ENCODE peak calls at places on chromosomes 2 and 18, in four cellular contexts. One of them, this sample, is unnamed.

GRCh38 chr2:241799522-241800197 is 9.3 kb upstream of the NEU4 start:
- DNase-seq in K562: no peak
- DNase-seq in HepG2: no peak
- DNase-seq in GM12878: no peak
- DNase-seq in this sample: peak

GRCh38 chr18:11665146-11665545 is 23.9 kb upstream of the GNAL start:
- DNase-seq in GM12878: no peak
- DNase-seq in K562: no peak
- DNase-seq in HepG2: no peak
- DNase-seq in this sample: no peak

GRCh38 chr2:24276349-24276899 is 83.9 kb downstream of the ITSN2 start:
- DNase-seq in K562: no peak
- DNase-seq in GM12878: no peak
- DNase-seq in HepG2: no peak
- DNase-seq in this sample: no peak

GRCh38 chr2:41597672-41598071 is 450.1 kb upstream of the PKDCC start:
- DNase-seq in HepG2: no peak
- DNase-seq in GM12878: no peak
- DNase-seq in K562: no peak
- DNase-seq in this sample: no peak

GRCh38 chr18:48326901-48327675 is 82.1 kb downstream of the ZBTB7C start:
- DNase-seq in K562: no peak
- DNase-seq in GM12878: no peak
- DNase-seq in HepG2: no peak
- DNase-seq in this sample: no peak

GRCh38 chr2:229089806-229090205 is 181.3 kb downstream of the PID1 start:
- DNase-seq in K562: no peak
- DNase-seq in HepG2: no peak
- DNase-seq in GM12878: no peak
- DNase-seq in this sample: no peak

GRCh38 chr2:221478106-221478863 is 93.8 kb downstream of the EPHA4 start:
- DNase-seq in K562: no peak
- DNase-seq in GM12878: no peak
- DNase-seq in HepG2: no peak
- DNase-seq in this sample: no peak

GRCh38 chr2:156930423-156930822 is 327.1 kb upstream of the GALNT5 start:
- DNase-seq in HepG2: no peak
- DNase-seq in GM12878: no peak
- DNase-seq in K562: no peak
- DNase-seq in this sample: no peak

GRCh38 chr2:86022661-86023365 is 82.9 kb downstream of the POLR1A start:
- DNase-seq in K562: no peak
- DNase-seq in HepG2: no peak
- DNase-seq in GM12878: peak
- DNase-seq in this sample: no peak

GRCh38 chr2:169916623-169917022 is 89.4 kb downstream of the UBR3 start:
- DNase-seq in K562: no peak
- DNase-seq in GM12878: no peak
- DNase-seq in HepG2: no peak
- DNase-seq in this sample: no peak

GRCh38 chr18:59554796-59555195 is 142.4 kb downstream of the CCBE1 start:
- DNase-seq in K562: no peak
- DNase-seq in GM12878: no peak
- DNase-seq in HepG2: no peak
- DNase-seq in this sample: no peak

GRCh38 chr2:237194081-237194480 is 108.4 kb downstream of the COPS8 start:
- DNase-seq in HepG2: no peak
- DNase-seq in GM12878: no peak
- DNase-seq in K562: no peak
- DNase-seq in this sample: no peak

GRCh38 chr2:135451966-135452365 is 79.1 kb downstream of the ZRANB3 start:
- DNase-seq in K562: no peak
- DNase-seq in HepG2: no peak
- DNase-seq in GM12878: no peak
- DNase-seq in this sample: no peak

GRCh38 chr2:168097431-168097830 is 150.0 kb downstream of the STK39 start:
- DNase-seq in HepG2: no peak
- DNase-seq in K562: no peak
- DNase-seq in GM12878: no peak
- DNase-seq in this sample: no peak

GRCh38 chr18:25299426-25299825 is 52.5 kb downstream of the ZNF521 start:
- DNase-seq in GM12878: no peak
- DNase-seq in HepG2: no peak
- DNase-seq in K562: no peak
- DNase-seq in this sample: no peak

GRCh38 chr2:191064590-191064989 is 50.6 kb upstream of the STAT1 start:
- DNase-seq in HepG2: no peak
- DNase-seq in GM12878: no peak
- DNase-seq in K562: no peak
- DNase-seq in this sample: no peak

GRCh38 chr2:223625652-223626051 is 23.5 kb upstream of the SCG2 start:
- DNase-seq in HepG2: no peak
- DNase-seq in GM12878: no peak
- DNase-seq in K562: no peak
- DNase-seq in this sample: no peak

GRCh38 chr2:147603434-147604225 is 241.2 kb upstream of the ACVR2A start:
- DNase-seq in K562: no peak
- DNase-seq in HepG2: no peak
- DNase-seq in GM12878: no peak
- DNase-seq in this sample: no peak

GRCh38 chr2:31337860-31338259 is 76.7 kb downstream of the XDH start:
- DNase-seq in GM12878: no peak
- DNase-seq in HepG2: no peak
- DNase-seq in K562: no peak
- DNase-seq in this sample: no peak

GRCh38 chr2:191701696-191702095 is 23.8 kb downstream of the NABP1 start:
- DNase-seq in HepG2: no peak
- DNase-seq in GM12878: no peak
- DNase-seq in K562: no peak
- DNase-seq in this sample: no peak

GRCh38 chr2:144377929-144378328 is 142.0 kb downstream of the ZEB2 start:
- DNase-seq in GM12878: no peak
- DNase-seq in K562: no peak
- DNase-seq in HepG2: no peak
- DNase-seq in this sample: no peak

GRCh38 chr2:109417701-109418335 is 195.9 kb downstream of the SEPTIN10 start:
- DNase-seq in K562: no peak
- DNase-seq in GM12878: no peak
- DNase-seq in HepG2: no peak
- DNase-seq in this sample: no peak

GRCh38 chr18:21740474-21740723 is 193 bp upstream of the MIB1 start:
- DNase-seq in GM12878: no peak
- DNase-seq in K562: peak
- DNase-seq in HepG2: peak
- DNase-seq in this sample: no peak

GRCh38 chr2:157260403-157261198 is 3.1 kb downstream of the GALNT5 start:
- DNase-seq in HepG2: no peak
- DNase-seq in GM12878: no peak
- DNase-seq in K562: no peak
- DNase-seq in this sample: no peak

GRCh38 chr2:171316755-171317337 is 116.9 kb downstream of the METTL8 start:
- DNase-seq in K562: no peak
- DNase-seq in GM12878: no peak
- DNase-seq in HepG2: no peak
- DNase-seq in this sample: no peak

GRCh38 chr2:171316220-171316619 is 117.6 kb downstream of the METTL8 start:
- DNase-seq in HepG2: no peak
- DNase-seq in K562: no peak
- DNase-seq in GM12878: no peak
- DNase-seq in this sample: no peak

GRCh38 chr2:171318463-171318934 is 115.3 kb downstream of the METTL8 start:
- DNase-seq in HepG2: no peak
- DNase-seq in GM12878: no peak
- DNase-seq in K562: no peak
- DNase-seq in this sample: no peak

GRCh38 chr2:171319164-171319810 is 114.5 kb downstream of the METTL8 start:
- DNase-seq in K562: no peak
- DNase-seq in HepG2: no peak
- DNase-seq in GM12878: peak
- DNase-seq in this sample: no peak

DNA sequence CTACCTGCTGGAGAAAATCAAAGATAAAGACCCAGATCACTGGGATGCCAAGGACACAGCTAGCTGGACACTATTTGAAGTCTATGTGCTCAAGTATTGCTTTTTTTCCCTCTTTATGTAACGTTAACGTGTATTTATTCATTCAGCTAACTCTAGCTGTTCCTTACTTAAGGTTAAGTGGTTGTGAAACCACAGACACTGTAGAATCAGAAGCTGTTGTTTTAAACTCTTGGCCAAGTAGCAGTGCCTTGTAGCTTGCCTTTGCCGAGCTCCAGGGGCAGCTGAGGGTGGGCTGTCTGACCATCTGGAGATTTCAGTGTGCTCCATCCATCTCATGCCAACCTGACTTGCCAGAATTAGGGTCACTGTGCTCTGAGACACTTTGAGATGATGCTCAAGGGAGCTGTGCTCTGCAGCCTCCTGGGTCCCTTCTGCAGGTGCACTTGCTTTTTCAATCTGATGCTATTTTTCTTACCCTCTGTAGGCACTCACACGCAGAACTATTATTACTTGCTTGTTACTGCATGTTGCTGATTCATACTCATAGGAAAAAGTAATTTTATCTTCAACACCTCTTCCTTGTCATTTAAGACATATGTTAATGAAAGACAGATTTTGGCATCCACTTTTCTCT is 116.2 kb downstream of the METTL8 start:
- DNase-seq in GM12878: peak
- DNase-seq in K562: no peak
- DNase-seq in HepG2: no peak
- DNase-seq in this sample: no peak
- TF ChIP-seq FOXM1 in GM12878: peak
- TF ChIP-seq FOXM1 in K562: no peak
- TF ChIP-seq FOXM1 in HepG2: no peak
- TF ChIP-seq FOXM1 in this sample: no peak

GRCh38 chr2:240277073-240277806 is 136.8 kb upstream of the OTOS start:
- DNase-seq in K562: no peak
- DNase-seq in GM12878: no peak
- DNase-seq in HepG2: no peak
- DNase-seq in this sample: no peak
- TF ChIP-seq YY1 in K562: no peak
- TF ChIP-seq YY1 in GM12878: no peak
- TF ChIP-seq YY1 in HepG2: no peak
- TF ChIP-seq YY1 in this sample: no peak

DNA sequence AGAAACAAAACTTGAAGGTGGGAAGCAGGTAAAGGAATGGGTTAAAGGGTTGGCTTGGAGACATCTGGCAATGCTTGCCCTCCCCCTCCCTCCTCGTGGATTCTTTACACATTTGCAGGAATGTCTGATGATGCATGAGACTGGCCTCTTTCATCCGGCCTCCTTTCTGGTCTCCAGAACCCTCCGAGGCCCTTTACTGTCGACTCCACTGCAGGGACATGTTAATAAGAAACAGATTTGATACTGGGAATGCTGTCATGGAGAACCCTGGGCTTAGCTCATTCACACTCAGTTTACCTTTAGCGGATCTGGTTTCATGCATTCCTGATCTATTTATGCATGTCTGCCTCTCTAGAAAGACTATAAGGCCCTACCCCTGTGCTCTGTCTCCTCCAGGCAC is 238.7 kb downstream of the TGIF1 start:
- DNase-seq in HepG2: no peak
- DNase-seq in GM12878: no peak
- DNase-seq in K562: no peak
- DNase-seq in this sample: peak
- TF ChIP-seq FOXM1 in HepG2: no peak
- TF ChIP-seq FOXM1 in GM12878: no peak
- TF ChIP-seq FOXM1 in K562: no peak
- TF ChIP-seq FOXM1 in this sample: peak

GRCh38 chr18:2905802-2906521 is 59.2 kb downstream of the EMILIN2 start:
- DNase-seq in GM12878: no peak
- DNase-seq in K562: no peak
- DNase-seq in HepG2: peak
- DNase-seq in this sample: peak
- TF ChIP-seq YY1 in GM12878: no peak
- TF ChIP-seq YY1 in K562: no peak
- TF ChIP-seq YY1 in HepG2: no peak
- TF ChIP-seq YY1 in this sample: no peak

This sample was measured in SK-N-SH.